ENCODE peak calls at places on chromosomes 13 and 19, in five cellular contexts. M, D, P, G and H are unnamed samples.

GRCh38 chr13:88042489-88042888 is 371.3 kb downstream of the SLITRK5 start:
- DNase-seq in M (no peak), D (no peak), P (no peak), G (no peak), H (no peak)

GRCh38 chr19:55632463-55632834 is 8.1 kb upstream of the ZNF784 start:
- DNase-seq in G (peak; percentile 96), D (peak; percentile 83), P (peak; percentile 84), M (peak; percentile 80), H (peak; percentile 92)

GRCh38 chr13:26011996-26012688 is 39.7 kb downstream of the SHISA2 start:
- DNase-seq in G (no peak), D (no peak), P (peak; percentile 5), M (peak; percentile 5), H (no peak)

GRCh38 chr13:44978328-44978727 is 10.9 kb downstream of the NUFIP1 start:
- DNase-seq in G (no peak), M (no peak), P (no peak), D (no peak), H (no peak)

GRCh38 chr13:105506463-105506862 is 1029.0 kb downstream of the EFNB2 start:
- DNase-seq in G (no peak), M (no peak), P (no peak), D (no peak), H (no peak)

GRCh38 chr19:42326969-42327368 is 1.5 kb downstream of the MEGF8 start:
- DNase-seq in P (no peak), D (no peak), G (no peak), M (no peak), H (no peak)

GRCh38 chr19:2207991-2208860 is 27.9 kb downstream of the PLEKHJ1 start:
- DNase-seq in P (no peak), D (no peak), G (peak; percentile 57), M (no peak), H (peak; percentile 46)

GRCh38 chr19:4369888-4370260 is 26.5 kb downstream of the MPND start:
- DNase-seq in M (peak; percentile 34), P (peak; percentile 36), G (peak; percentile 26), D (no peak), H (peak; percentile 51)

GRCh38 chr13:47332149-47332548 is 435.3 kb upstream of the HTR2A start:
- DNase-seq in P (no peak), M (no peak), D (no peak), G (peak; percentile 8), H (no peak)

GRCh38 chr19:29836409-29836825 is 24.6 kb downstream of the CCNE1 start:
- DNase-seq in G (no peak), P (no peak), M (no peak), D (no peak), H (no peak)